ENCODE peak calls at places on chromosomes 13 and 19, in five cellular contexts. V, K, T, B and I are unnamed samples.

GRCh38 chr13:113796948-113797676 is 38.1 kb downstream of the TMEM255B start:
- DNase-seq in V (no peak), K (no peak), T (no peak), B (no peak), I (no peak)

GRCh38 chr13:52665325-52665724 is 12.7 kb downstream of the SUGT1 start:
- DNase-seq in V (no peak), K (no peak), T (no peak), B (no peak), I (peak)

GRCh38 chr19:5148794-5149190 is 179.9 kb downstream of the KDM4B start:
- DNase-seq in V (no peak), K (peak), T (no peak), B (no peak), I (no peak)

GRCh38 chr19:39937094-39937493 is 2.7 kb upstream of the FCGBP start:
- DNase-seq in V (no peak), K (no peak), T (no peak), B (no peak), I (no peak)

GRCh38 chr19:29872224-29872731 is 60.5 kb downstream of the CCNE1 start:
- DNase-seq in V (no peak), K (no peak), T (no peak), B (no peak), I (no peak)

GRCh38 chr19:53828531-53828930 is 4.4 kb upstream of the NLRP12 start:
- DNase-seq in V (no peak), K (no peak), T (no peak), B (no peak), I (no peak)

GRCh38 chr19:13291913-13292312 is 141.7 kb downstream of the IER2 start:
- DNase-seq in V (no peak), K (no peak), T (no peak), B (no peak), I (no peak)

GRCh38 chr19:31154021-31154420 is 195.2 kb downstream of the TSHZ3 start:
- DNase-seq in V (no peak), K (no peak), T (no peak), B (no peak), I (no peak)

GRCh38 chr13:86765462-86765861 is 905.7 kb upstream of the SLITRK5 start:
- DNase-seq in V (no peak), K (no peak), T (no peak), B (no peak), I (no peak)

GRCh38 chr13:32086366-32086765 is 54.8 kb downstream of the FRY start:
- DNase-seq in V (no peak), K (no peak), T (no peak), B (no peak), I (no peak)

GRCh38 chr19:16449330-16449961 is 22.3 kb downstream of the EPS15L1 start:
- DNase-seq in V (no peak), K (no peak), T (no peak), B (no peak), I (peak)

GRCh38 chr13:98214707-98215106 is 37.6 kb upstream of the RNF113B start:
- DNase-seq in V (no peak), K (peak), T (no peak), B (no peak), I (no peak)

GRCh38 chr19:5434970-5435641 is 20.1 kb upstream of the ZNRF4 start:
- DNase-seq in V (no peak), K (no peak), T (no peak), B (no peak), I (no peak)

GRCh38 chr13:77522444-77522843 is 13.1 kb upstream of the SCEL start:
- DNase-seq in V (no peak), K (no peak), T (no peak), B (no peak), I (no peak)

GRCh38 chr13:77521194-77521593 is 14.3 kb upstream of the SCEL start:
- DNase-seq in V (no peak), K (no peak), T (no peak), B (no peak), I (no peak)

GRCh38 chr13:77523386-77523785 is 12.1 kb upstream of the SCEL start:
- DNase-seq in V (no peak), K (no peak), T (no peak), B (no peak), I (no peak)

GRCh38 chr13:77519808-77520207 is 15.7 kb upstream of the SCEL start:
- DNase-seq in V (no peak), K (no peak), T (no peak), B (no peak), I (no peak)

DNA sequence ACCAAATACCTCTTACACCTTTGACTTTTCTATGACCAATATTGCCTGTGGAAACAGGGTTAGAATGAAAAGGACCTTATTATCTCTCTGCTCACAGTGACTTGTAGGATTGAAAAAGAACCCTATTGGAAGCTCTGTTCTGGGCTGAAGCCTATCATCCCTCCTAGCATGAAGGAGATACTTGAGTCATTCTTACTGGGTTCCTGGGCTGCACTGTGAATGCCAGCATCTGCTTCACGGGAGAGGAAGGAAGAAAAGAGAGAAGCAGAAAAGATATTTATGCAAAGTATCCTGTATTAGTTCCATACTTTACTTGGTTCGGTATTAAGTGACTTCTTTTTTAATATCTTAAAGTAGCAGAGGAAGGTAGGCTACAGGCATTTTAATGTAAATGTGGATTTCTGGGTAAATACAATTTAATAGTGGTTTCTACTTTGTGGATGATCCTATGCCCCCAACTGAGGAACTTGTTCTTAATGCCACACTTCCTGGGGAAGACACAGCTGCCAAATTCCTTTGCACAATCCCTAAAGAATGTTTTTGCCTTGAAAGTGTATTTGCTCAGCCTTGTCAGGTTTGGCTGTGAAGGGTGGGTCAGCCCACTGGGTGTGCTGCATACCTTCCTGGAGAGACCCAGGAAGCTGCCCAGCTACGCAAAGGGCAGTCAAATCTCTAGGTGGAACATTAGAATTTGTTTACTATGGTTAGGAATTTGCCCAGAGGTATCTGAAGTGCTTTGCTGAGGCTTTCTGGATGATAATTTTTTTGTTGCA is 13.7 kb upstream of the SCEL start:
- DNase-seq in V (no peak), K (no peak), T (no peak), B (no peak), I (no peak)
- H3K4me3 ChIP-seq in V (no peak), K (no peak), T (no peak), B (no peak), I (no peak)

DNA sequence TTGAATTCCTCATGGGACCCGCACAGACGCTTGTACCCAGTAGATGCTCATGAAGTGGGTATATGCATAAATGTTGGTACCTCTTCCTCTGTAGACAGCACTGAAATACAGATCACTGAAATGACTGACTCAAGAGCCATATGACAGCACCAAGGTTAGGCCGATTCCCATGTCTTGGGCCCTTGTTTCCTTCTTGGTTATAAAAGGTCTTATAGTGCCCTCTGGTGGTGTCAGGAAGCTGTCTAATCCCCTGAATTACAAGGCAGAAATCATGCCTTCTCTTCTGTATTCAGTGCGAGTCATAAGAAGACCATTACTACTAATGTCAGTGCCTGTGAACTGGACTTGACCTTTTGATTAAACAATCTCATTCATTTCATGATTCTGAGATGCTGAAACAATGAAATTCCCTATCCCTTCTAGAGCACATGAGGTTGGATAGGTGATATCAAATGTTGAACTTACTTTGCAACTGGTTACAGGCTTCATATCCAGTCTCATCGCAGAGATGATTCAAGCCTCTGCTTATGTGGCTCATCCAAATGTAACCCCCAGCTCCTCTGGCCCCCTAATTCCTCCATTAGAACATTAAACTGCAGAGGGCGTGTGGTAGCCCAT is 59.7 kb downstream of the SPATA13 start:
- DNase-seq in V (no peak), K (peak), T (no peak), B (no peak), I (peak)
- H3K27ac ChIP-seq in V (no peak), K (peak), T (peak), B (no peak), I (no peak)

GRCh38 chr19:1671716-1672037 is 19.3 kb upstream of the TCF3 start:
- DNase-seq in V (no peak), K (no peak), T (no peak), B (no peak), I (peak)
- H3K4me3 ChIP-seq in V (no peak), K (no peak), T (no peak), B (peak), I (peak)

GRCh38 chr13:82747948-82748347 is 1134.3 kb downstream of the SLITRK1 start:
- DNase-seq in V (no peak), K (no peak), T (no peak), B (no peak), I (no peak)
- H3K27ac ChIP-seq in V (no peak), K (no peak), T (no peak), B (no peak), I (no peak)

GRCh38 chr13:19586904-19587634 is 25.7 kb upstream of the TPTE2 start:
- DNase-seq in V (no peak), K (peak), T (no peak), B (no peak), I (peak)
- H3K4me3 ChIP-seq in V (no peak), K (no peak), T (no peak), B (peak), I (peak)

GRCh38 chr13:40540707-40541044 is 125.8 kb downstream of the FOXO1 start:
- DNase-seq in V (no peak), K (no peak), T (no peak), B (no peak), I (no peak)
- H3K27ac ChIP-seq in V (peak), K (no peak), T (peak), B (no peak), I (no peak)

GRCh38 chr19:41328157-41328817 is 18.3 kb downstream of the CCDC97 start:
- DNase-seq in V (no peak), K (no peak), T (no peak), B (no peak), I (no peak)
- H3K4me3 ChIP-seq in V (peak), K (no peak), T (no peak), B (peak), I (peak)

GRCh38 chr19:15216363-15216762 is 15.6 kb upstream of the NOTCH3 start:
- DNase-seq in V (no peak), K (no peak), T (no peak), B (no peak), I (no peak)
- H3K27ac ChIP-seq in V (no peak), K (no peak), T (no peak), B (peak), I (no peak)